ENCODE peak calls at places on chromosomes 2 and 18, in ten cellular contexts. C is heart left ventricle, J is A549, X is H1, F is HepG2, V is IMR-90, K is body of pancreas, W is tibial nerve, U is testis, T is transverse colon. M is an unnamed sample.

GRCh38 chr2:239297142-239298125 is 103.4 kb downstream of the HDAC4 start:
- DNase-seq in C (peak), J (no peak), X (no peak), F (peak), V (no peak), K (peak), W (no peak), U (peak), T (peak), M (peak)

GRCh38 chr2:219441451-219442205 is 7.0 kb downstream of the SPEG start:
- DNase-seq in C (peak), J (peak), X (peak), F (no peak), V (peak), K (peak), W (no peak), U (no peak), T (peak), M (peak)

GRCh38 chr2:47033102-47033880 is 117.7 kb upstream of the MCFD2 start:
- DNase-seq in C (no peak), J (no peak), X (no peak), F (peak), V (no peak), K (no peak), W (no peak), U (no peak), T (no peak), M (no peak)

GRCh38 chr2:199471443-199472057 is 13.8 kb upstream of the SATB2 start:
- DNase-seq in C (peak), J (peak), X (peak), F (peak), V (peak), K (peak), W (peak), U (peak), T (peak), M (no peak)

GRCh38 chr2:222025891-222026271 is 272.9 kb downstream of the PAX3 start:
- DNase-seq in C (no peak), J (no peak), X (peak), F (no peak), V (no peak), K (no peak), W (no peak), U (no peak), T (no peak), M (no peak)

GRCh38 chr2:109084341-109084740 is 44.7 kb upstream of the SH3RF3 start:
- DNase-seq in C (no peak), J (no peak), X (peak), F (no peak), V (no peak), K (no peak), W (no peak), U (no peak), T (no peak), M (no peak)

GRCh38 chr18:28541941-28542340 is 365.0 kb upstream of the CDH2 start:
- DNase-seq in C (no peak), J (no peak), X (no peak), F (no peak), V (no peak), K (no peak), W (no peak), U (no peak), T (no peak), M (no peak)

GRCh38 chr2:140880573-140880972 is 1250.2 kb downstream of the LRP1B start:
- DNase-seq in C (no peak), J (no peak), X (no peak), F (no peak), V (peak), K (no peak), W (no peak), U (no peak), T (no peak), M (no peak)

GRCh38 chr18:6881034-6881800 is 151.7 kb downstream of the ARHGAP28 start:
- DNase-seq in C (no peak), J (no peak), X (no peak), F (no peak), V (peak), K (no peak), W (peak), U (peak), T (no peak), M (no peak)

GRCh38 chr2:72887836-72888437 is 729 bp downstream of the SPR start:
- DNase-seq in C (peak), J (peak), X (peak), F (peak), V (peak), K (peak), W (peak), U (peak), T (peak), M (peak)

GRCh38 chr2:45554073-45554742 is 56.9 kb downstream of the SRBD1 start:
- DNase-seq in C (no peak), J (no peak), X (no peak), F (no peak), V (peak), K (no peak), W (no peak), U (no peak), T (no peak), M (no peak)

GRCh38 chr2:218322756-218323525 is 30.6 kb upstream of the TMBIM1 start:
- DNase-seq in C (peak), J (peak), X (peak), F (peak), V (peak), K (peak), W (peak), U (peak), T (peak), M (peak)
- TF ChIP-seq POLR2A in C (peak), J (peak), X (no peak), F (peak), V (no peak), K (peak), W (no peak), U (no peak), T (peak), M (no peak)

DNA sequence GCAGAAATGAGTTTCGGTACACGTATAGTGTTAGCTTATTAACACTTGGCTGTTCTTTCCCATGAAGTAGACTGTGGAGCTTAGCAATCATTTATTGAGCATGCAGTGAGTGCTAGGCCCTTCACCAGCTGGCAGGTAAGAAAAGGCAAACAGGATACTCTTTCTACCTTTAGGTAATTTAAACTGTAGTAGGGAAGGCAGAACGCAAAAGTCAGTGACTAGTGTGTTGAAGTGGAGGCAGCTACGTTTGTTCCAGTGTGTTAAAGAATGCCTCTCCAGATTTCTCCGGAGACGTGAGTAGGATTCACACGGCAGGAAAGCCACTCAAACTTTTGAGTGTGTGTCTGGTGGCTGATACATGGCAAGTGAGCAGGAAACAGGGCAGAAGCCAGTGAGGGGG is 17.2 kb upstream of the SAG start:
- DNase-seq in C (no peak), J (no peak), X (no peak), F (no peak), V (no peak), K (no peak), W (no peak), U (no peak), T (no peak), M (no peak)
- H3K27ac ChIP-seq in C (no peak), J (no peak), X (no peak), F (no peak), V (no peak), K (no peak), W (no peak), U (no peak), T (no peak), M (peak)

GRCh38 chr2:99891358-99891757 is 251.0 kb downstream of the AFF3 start:
- DNase-seq in C (no peak), J (no peak), X (no peak), F (no peak), V (no peak), K (no peak), W (no peak), U (no peak), T (no peak), M (no peak)
- TF ChIP-seq POLR2A in C (no peak), J (no peak), X (no peak), F (no peak), V (no peak), K (no peak), W (no peak), U (no peak), T (no peak), M (no peak)

DNA sequence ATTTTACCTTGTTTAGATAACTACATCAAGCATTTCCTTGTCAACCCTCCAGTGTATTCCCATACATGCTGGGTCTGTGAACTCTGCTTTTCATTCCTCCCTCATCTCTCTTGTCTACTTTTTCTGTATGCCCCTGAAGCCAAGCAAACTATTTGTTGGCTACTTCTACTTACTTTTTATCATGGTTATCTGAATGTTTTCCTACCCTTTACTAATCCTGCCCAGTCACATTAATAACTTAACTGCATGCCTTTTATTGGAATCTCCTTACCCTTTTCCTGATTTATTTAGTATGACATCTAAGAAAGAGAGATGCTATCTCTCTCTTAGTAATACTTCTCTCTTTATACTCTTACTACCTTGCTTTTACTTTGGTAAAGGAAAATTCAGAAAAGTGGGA is 17.0 kb downstream of the DCAF17 start:
- DNase-seq in C (no peak), J (no peak), X (no peak), F (no peak), V (no peak), K (no peak), W (no peak), U (no peak), T (no peak), M (no peak)
- H3K27ac ChIP-seq in C (no peak), J (no peak), X (no peak), F (no peak), V (no peak), K (no peak), W (no peak), U (no peak), T (no peak), M (no peak)

DNA sequence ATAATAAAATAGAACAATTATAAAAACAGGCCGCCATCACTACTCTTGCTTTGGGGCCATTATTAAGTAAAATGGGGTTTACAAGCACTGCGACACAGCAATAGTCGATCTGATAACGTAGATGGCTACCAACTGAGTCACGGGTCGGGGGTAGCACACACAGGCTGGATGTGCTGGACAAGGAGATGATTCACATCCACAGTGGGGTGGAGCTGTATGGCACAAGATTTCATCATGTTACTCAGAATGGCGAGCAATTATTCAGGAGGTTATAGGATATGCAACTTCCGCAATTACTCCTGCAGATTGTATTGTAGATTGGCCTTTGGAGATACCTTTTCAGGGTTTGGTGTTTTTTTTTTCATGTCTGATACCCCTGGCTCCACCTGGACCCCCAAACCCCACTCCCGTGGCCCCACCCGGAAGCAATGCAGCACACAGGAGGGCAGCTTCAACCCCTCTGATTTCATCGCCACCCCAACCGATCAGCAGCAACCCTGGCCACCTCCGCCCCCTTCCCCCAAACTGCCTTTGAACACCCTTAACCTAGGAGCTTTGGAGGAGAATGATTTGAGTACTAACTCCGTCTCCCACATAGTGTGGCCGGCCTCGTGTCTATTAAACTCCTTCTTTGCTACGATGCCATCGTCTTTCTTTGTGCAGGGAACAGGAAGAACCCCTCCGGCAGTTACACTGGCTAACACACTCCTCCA is 21.4 kb upstream of the MLPH start:
- DNase-seq in C (no peak), J (peak), X (no peak), F (no peak), V (peak), K (no peak), W (no peak), U (no peak), T (no peak), M (no peak)
- TF ChIP-seq POLR2A in C (no peak), J (no peak), X (no peak), F (no peak), V (no peak), K (no peak), W (no peak), U (no peak), T (no peak), M (no peak)

DNA sequence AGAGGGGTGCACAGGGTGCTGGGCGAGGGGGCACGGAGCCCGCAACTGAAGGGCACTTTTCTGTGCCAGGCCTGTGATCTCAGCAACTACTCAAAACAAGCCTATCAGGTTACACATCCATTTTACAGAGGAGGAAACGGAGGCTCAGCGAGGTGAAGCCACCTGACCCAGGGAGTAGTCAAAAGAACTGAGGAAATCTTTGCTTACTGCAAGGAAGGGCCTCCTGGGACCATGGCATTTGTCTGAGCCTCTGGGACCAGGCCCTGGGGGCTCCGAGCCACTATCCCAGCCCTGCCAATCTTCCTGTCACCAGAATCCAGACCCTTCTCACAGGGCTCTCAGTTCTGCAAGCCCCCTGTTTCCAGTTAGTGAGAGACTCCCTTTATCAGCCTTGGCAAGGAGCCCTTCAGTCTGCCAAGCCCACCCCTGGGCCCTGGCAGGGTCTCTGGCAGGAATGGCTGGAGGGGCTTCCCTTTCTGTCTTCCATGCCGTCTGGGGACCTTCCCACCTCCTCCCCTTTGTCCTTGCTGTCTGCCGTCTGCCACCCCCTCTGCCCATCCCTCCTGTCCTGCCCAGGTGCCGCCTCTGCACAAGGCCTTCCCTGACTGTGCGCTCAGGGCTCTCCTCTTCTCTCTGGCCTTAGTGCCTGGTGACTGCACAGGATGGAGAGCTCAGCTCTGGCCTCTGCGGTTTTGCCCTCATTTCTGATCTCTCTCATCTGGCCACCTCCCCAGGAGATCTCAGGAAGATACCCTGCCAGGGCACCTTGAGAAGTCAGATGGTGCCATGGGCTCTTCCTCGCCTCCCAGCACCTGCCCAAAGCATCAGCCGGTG is 194.7 kb upstream of the GLI2 start:
- DNase-seq in C (no peak), J (no peak), X (no peak), F (no peak), V (no peak), K (no peak), W (no peak), U (no peak), T (no peak), M (no peak)
- H3K27ac ChIP-seq in C (peak), J (peak), X (no peak), F (peak), V (peak), K (peak), W (no peak), U (no peak), T (no peak), M (peak)

GRCh38 chr2:102765061-102765460 is 3.2 kb downstream of the TMEM182 start:
- DNase-seq in C (no peak), J (no peak), X (no peak), F (no peak), V (no peak), K (no peak), W (no peak), U (no peak), T (no peak), M (no peak)
- TF ChIP-seq POLR2A in C (no peak), J (no peak), X (no peak), F (no peak), V (no peak), K (no peak), W (no peak), U (no peak), T (no peak), M (no peak)

GRCh38 chr2:85761946-85762345 is 8.2 kb downstream of the ATOH8 start:
- DNase-seq in C (no peak), J (no peak), X (no peak), F (no peak), V (no peak), K (no peak), W (no peak), U (no peak), T (no peak), M (no peak)
- H3K27ac ChIP-seq in C (no peak), J (peak), X (no peak), F (no peak), V (no peak), K (no peak), W (peak), U (no peak), T (no peak), M (no peak)

M was measured in breast epithelium.